ENCODE peak calls at places on chromosomes 11 and 22, in nine cellular contexts. One of them, this sample, is unnamed.
A peak's percentile ranks its signal among the peaks of the same experiment; 100 is the strongest.

GRCh38 chr22:24810043-24810749 is 4.2 kb downstream of the SGSM1 start:
- DNase-seq in heart right ventricle: no peak
- DNase-seq in mesendoderm: peak; percentile 71
- DNase-seq in thoracic aorta: peak; percentile 44
- DNase-seq in neuronal stem cell: peak; percentile 66
- DNase-seq in SK-N-SH: peak; percentile 73
- DNase-seq in mucosa of descending colon: no peak
- DNase-seq in upper lobe of right lung: no peak
- DNase-seq in adrenal gland: peak; percentile 17
- DNase-seq in this sample: no peak

GRCh38 chr11:67368621-67369020 is 4.8 kb downstream of the CLCF1 start:
- DNase-seq in mucosa of descending colon: no peak
- DNase-seq in mesendoderm: no peak
- DNase-seq in neuronal stem cell: no peak
- DNase-seq in SK-N-SH: no peak
- DNase-seq in thoracic aorta: no peak
- DNase-seq in adrenal gland: no peak
- DNase-seq in heart right ventricle: no peak
- DNase-seq in upper lobe of right lung: no peak
- DNase-seq in this sample: no peak

GRCh38 chr11:97516688-97517087 is 1126.9 kb downstream of the JRKL start:
- DNase-seq in mucosa of descending colon: no peak
- DNase-seq in SK-N-SH: peak; percentile 5
- DNase-seq in neuronal stem cell: no peak
- DNase-seq in mesendoderm: no peak
- DNase-seq in adrenal gland: no peak
- DNase-seq in heart right ventricle: no peak
- DNase-seq in thoracic aorta: no peak
- DNase-seq in upper lobe of right lung: no peak
- DNase-seq in this sample: no peak

GRCh38 chr22:35593885-35594470 is 23.2 kb downstream of the MB start:
- DNase-seq in upper lobe of right lung: no peak
- DNase-seq in mucosa of descending colon: no peak
- DNase-seq in heart right ventricle: no peak
- DNase-seq in neuronal stem cell: no peak
- DNase-seq in SK-N-SH: no peak
- DNase-seq in mesendoderm: no peak
- DNase-seq in adrenal gland: no peak
- DNase-seq in thoracic aorta: no peak
- DNase-seq in this sample: no peak

GRCh38 chr11:122559734-122560382 is 95.7 kb upstream of the UBASH3B start:
- DNase-seq in thoracic aorta: no peak
- DNase-seq in SK-N-SH: no peak
- DNase-seq in heart right ventricle: no peak
- DNase-seq in adrenal gland: no peak
- DNase-seq in mucosa of descending colon: no peak
- DNase-seq in neuronal stem cell: no peak
- DNase-seq in mesendoderm: peak; percentile 94
- DNase-seq in upper lobe of right lung: no peak
- DNase-seq in this sample: no peak

GRCh38 chr11:60783911-60784310 is 1.2 kb upstream of the MS4A10 start:
- DNase-seq in heart right ventricle: no peak
- DNase-seq in upper lobe of right lung: peak; percentile 25
- DNase-seq in thoracic aorta: no peak
- DNase-seq in adrenal gland: no peak
- DNase-seq in neuronal stem cell: no peak
- DNase-seq in SK-N-SH: no peak
- DNase-seq in mucosa of descending colon: no peak
- DNase-seq in mesendoderm: no peak
- DNase-seq in this sample: no peak

GRCh38 chr11:26088391-26088790 is 243.5 kb upstream of the ANO3 start:
- DNase-seq in heart right ventricle: no peak
- DNase-seq in upper lobe of right lung: no peak
- DNase-seq in neuronal stem cell: no peak
- DNase-seq in thoracic aorta: no peak
- DNase-seq in adrenal gland: no peak
- DNase-seq in mucosa of descending colon: no peak
- DNase-seq in mesendoderm: no peak
- DNase-seq in SK-N-SH: no peak
- DNase-seq in this sample: no peak

GRCh38 chr11:59102259-59102765 is 4.7 kb upstream of the FAM111B start:
- DNase-seq in heart right ventricle: peak; percentile 31
- DNase-seq in neuronal stem cell: peak; percentile 52
- DNase-seq in thoracic aorta: peak; percentile 5
- DNase-seq in upper lobe of right lung: peak; percentile 81
- DNase-seq in mesendoderm: peak; percentile 93
- DNase-seq in SK-N-SH: no peak
- DNase-seq in adrenal gland: peak; percentile 66
- DNase-seq in mucosa of descending colon: peak; percentile 79
- DNase-seq in this sample: peak; percentile 70

GRCh38 chr11:36249271-36249670 is 40.0 kb downstream of the COMMD9 start:
- DNase-seq in adrenal gland: no peak
- DNase-seq in heart right ventricle: no peak
- DNase-seq in neuronal stem cell: no peak
- DNase-seq in upper lobe of right lung: no peak
- DNase-seq in SK-N-SH: no peak
- DNase-seq in mesendoderm: no peak
- DNase-seq in thoracic aorta: no peak
- DNase-seq in mucosa of descending colon: no peak
- DNase-seq in this sample: no peak

GRCh38 chr11:43868852-43869567 is 11.6 kb upstream of the ALKBH3 start:
- DNase-seq in thoracic aorta: no peak
- DNase-seq in mesendoderm: no peak
- DNase-seq in upper lobe of right lung: no peak
- DNase-seq in heart right ventricle: no peak
- DNase-seq in SK-N-SH: no peak
- DNase-seq in mucosa of descending colon: no peak
- DNase-seq in adrenal gland: no peak
- DNase-seq in neuronal stem cell: no peak
- DNase-seq in this sample: peak; percentile 46

GRCh38 chr22:20584872-20585639 is 77.6 kb downstream of the MED15 start:
- DNase-seq in mesendoderm: no peak
- DNase-seq in heart right ventricle: no peak
- DNase-seq in thoracic aorta: no peak
- DNase-seq in neuronal stem cell: no peak
- DNase-seq in mucosa of descending colon: no peak
- DNase-seq in adrenal gland: no peak
- DNase-seq in SK-N-SH: peak; percentile 88
- DNase-seq in upper lobe of right lung: no peak
- DNase-seq in this sample: no peak

GRCh38 chr11:88806410-88806809 is 259.4 kb downstream of the GRM5 start:
- DNase-seq in mesendoderm: no peak
- DNase-seq in thoracic aorta: no peak
- DNase-seq in SK-N-SH: no peak
- DNase-seq in heart right ventricle: no peak
- DNase-seq in mucosa of descending colon: no peak
- DNase-seq in upper lobe of right lung: no peak
- DNase-seq in neuronal stem cell: no peak
- DNase-seq in adrenal gland: no peak
- DNase-seq in this sample: no peak

GRCh38 chr11:100753144-100753543 is 66.1 kb downstream of the ARHGAP42 start:
- DNase-seq in heart right ventricle: no peak
- DNase-seq in SK-N-SH: no peak
- DNase-seq in mesendoderm: peak; percentile 96
- DNase-seq in neuronal stem cell: no peak
- DNase-seq in thoracic aorta: no peak
- DNase-seq in upper lobe of right lung: no peak
- DNase-seq in mucosa of descending colon: no peak
- DNase-seq in adrenal gland: no peak
- DNase-seq in this sample: no peak

GRCh38 chr11:20061766-20062165 is 98.5 kb downstream of the DBX1 start:
- DNase-seq in SK-N-SH: no peak
- DNase-seq in neuronal stem cell: no peak
- DNase-seq in upper lobe of right lung: no peak
- DNase-seq in adrenal gland: no peak
- DNase-seq in mesendoderm: no peak
- DNase-seq in thoracic aorta: no peak
- DNase-seq in mucosa of descending colon: no peak
- DNase-seq in heart right ventricle: no peak
- DNase-seq in this sample: no peak

GRCh38 chr11:20060180-20060579 is 100.1 kb downstream of the DBX1 start:
- DNase-seq in upper lobe of right lung: no peak
- DNase-seq in SK-N-SH: no peak
- DNase-seq in neuronal stem cell: no peak
- DNase-seq in thoracic aorta: no peak
- DNase-seq in heart right ventricle: no peak
- DNase-seq in mesendoderm: no peak
- DNase-seq in mucosa of descending colon: no peak
- DNase-seq in adrenal gland: no peak
- DNase-seq in this sample: no peak

GRCh38 chr11:20060647-20061205 is 99.5 kb downstream of the DBX1 start:
- DNase-seq in adrenal gland: no peak
- DNase-seq in mucosa of descending colon: no peak
- DNase-seq in SK-N-SH: no peak
- DNase-seq in thoracic aorta: no peak
- DNase-seq in neuronal stem cell: no peak
- DNase-seq in mesendoderm: no peak
- DNase-seq in upper lobe of right lung: no peak
- DNase-seq in heart right ventricle: no peak
- DNase-seq in this sample: no peak

GRCh38 chr11:20058749-20059458 is 101.4 kb downstream of the DBX1 start:
- DNase-seq in upper lobe of right lung: no peak
- DNase-seq in mesendoderm: no peak
- DNase-seq in neuronal stem cell: no peak
- DNase-seq in heart right ventricle: no peak
- DNase-seq in adrenal gland: no peak
- DNase-seq in SK-N-SH: no peak
- DNase-seq in thoracic aorta: no peak
- DNase-seq in mucosa of descending colon: no peak
- DNase-seq in this sample: no peak

GRCh38 chr11:20059587-20060021 is 100.7 kb downstream of the DBX1 start:
- DNase-seq in mesendoderm: no peak
- DNase-seq in upper lobe of right lung: no peak
- DNase-seq in mucosa of descending colon: no peak
- DNase-seq in thoracic aorta: no peak
- DNase-seq in heart right ventricle: no peak
- DNase-seq in neuronal stem cell: no peak
- DNase-seq in adrenal gland: no peak
- DNase-seq in SK-N-SH: no peak
- DNase-seq in this sample: no peak
- H3K36me3 ChIP-seq in mesendoderm: peaks cover 17% of the 10 kb centered on the region
- H3K36me3 ChIP-seq in upper lobe of right lung: peaks cover 29% of the 10 kb centered on the region
- H3K36me3 ChIP-seq in mucosa of descending colon: no peaks in the 10 kb centered on the region
- H3K36me3 ChIP-seq in thoracic aorta: peaks cover 81% of the 10 kb centered on the region
- H3K36me3 ChIP-seq in heart right ventricle: peaks cover 36% of the 10 kb centered on the region
- H3K36me3 ChIP-seq in neuronal stem cell: peaks cover 69% of the 10 kb centered on the region
- H3K36me3 ChIP-seq in adrenal gland: peaks cover 7% of the 10 kb centered on the region
- H3K36me3 ChIP-seq in SK-N-SH: peaks cover 98% of the 10 kb centered on the region
- H3K36me3 ChIP-seq in this sample: peaks cover 28% of the 10 kb centered on the region

GRCh38 chr22:46007003-46007847 is 30.3 kb upstream of the WNT7B start:
- DNase-seq in upper lobe of right lung: peak; percentile 88
- DNase-seq in mesendoderm: no peak
- DNase-seq in adrenal gland: peak; percentile 78
- DNase-seq in thoracic aorta: no peak
- DNase-seq in SK-N-SH: peak; percentile 48
- DNase-seq in neuronal stem cell: no peak
- DNase-seq in mucosa of descending colon: peak; percentile 58
- DNase-seq in heart right ventricle: peak; percentile 69
- DNase-seq in this sample: peak; percentile 87
- H3K4me3 ChIP-seq in upper lobe of right lung: peak overlapping the region; percentile 21
- H3K4me3 ChIP-seq in mesendoderm: no peak overlapping the region
- H3K4me3 ChIP-seq in adrenal gland: no peak overlapping the region
- H3K4me3 ChIP-seq in thoracic aorta: peak overlapping the region; percentile 54
- H3K4me3 ChIP-seq in SK-N-SH: peak overlapping the region; percentile 13
- H3K4me3 ChIP-seq in neuronal stem cell: no peak overlapping the region
- H3K4me3 ChIP-seq in mucosa of descending colon: no peak overlapping the region
- H3K4me3 ChIP-seq in heart right ventricle: peak overlapping the region; percentile 26
- H3K4me3 ChIP-seq in this sample: peak overlapping the region; percentile 35

GRCh38 chr22:30017824-30018223 is 62.4 kb upstream of the HORMAD2 start:
- DNase-seq in heart right ventricle: no peak
- DNase-seq in adrenal gland: no peak
- DNase-seq in thoracic aorta: no peak
- DNase-seq in mucosa of descending colon: no peak
- DNase-seq in upper lobe of right lung: no peak
- DNase-seq in neuronal stem cell: no peak
- DNase-seq in SK-N-SH: no peak
- DNase-seq in mesendoderm: no peak
- DNase-seq in this sample: no peak

GRCh38 chr22:30021881-30022619 is 58.2 kb upstream of the HORMAD2 start:
- DNase-seq in adrenal gland: no peak
- DNase-seq in SK-N-SH: peak; percentile 42
- DNase-seq in thoracic aorta: no peak
- DNase-seq in neuronal stem cell: no peak
- DNase-seq in mucosa of descending colon: no peak
- DNase-seq in heart right ventricle: peak; percentile 25
- DNase-seq in mesendoderm: no peak
- DNase-seq in upper lobe of right lung: no peak
- DNase-seq in this sample: no peak

GRCh38 chr22:30021338-30021737 is 58.9 kb upstream of the HORMAD2 start:
- DNase-seq in upper lobe of right lung: no peak
- DNase-seq in thoracic aorta: no peak
- DNase-seq in SK-N-SH: no peak
- DNase-seq in mucosa of descending colon: no peak
- DNase-seq in neuronal stem cell: no peak
- DNase-seq in mesendoderm: no peak
- DNase-seq in heart right ventricle: no peak
- DNase-seq in adrenal gland: no peak
- DNase-seq in this sample: peak; percentile 63

GRCh38 chr22:30023099-30023498 is 57.2 kb upstream of the HORMAD2 start:
- DNase-seq in mucosa of descending colon: no peak
- DNase-seq in upper lobe of right lung: no peak
- DNase-seq in adrenal gland: no peak
- DNase-seq in heart right ventricle: no peak
- DNase-seq in SK-N-SH: no peak
- DNase-seq in thoracic aorta: no peak
- DNase-seq in neuronal stem cell: no peak
- DNase-seq in mesendoderm: no peak
- DNase-seq in this sample: no peak

GRCh38 chr22:30020511-30020910 is 59.8 kb upstream of the HORMAD2 start:
- DNase-seq in neuronal stem cell: no peak
- DNase-seq in adrenal gland: no peak
- DNase-seq in mesendoderm: no peak
- DNase-seq in heart right ventricle: no peak
- DNase-seq in thoracic aorta: no peak
- DNase-seq in upper lobe of right lung: no peak
- DNase-seq in mucosa of descending colon: no peak
- DNase-seq in SK-N-SH: no peak
- DNase-seq in this sample: no peak
- H3K36me3 ChIP-seq in neuronal stem cell: peaks cover 98% of the 10 kb centered on the region
- H3K36me3 ChIP-seq in adrenal gland: peaks cover 100% of the 10 kb centered on the region
- H3K36me3 ChIP-seq in mesendoderm: peaks cover 22% of the 10 kb centered on the region
- H3K36me3 ChIP-seq in heart right ventricle: peaks cover 100% of the 10 kb centered on the region
- H3K36me3 ChIP-seq in thoracic aorta: peaks cover 94% of the 10 kb centered on the region
- H3K36me3 ChIP-seq in upper lobe of right lung: peaks cover 100% of the 10 kb centered on the region
- H3K36me3 ChIP-seq in mucosa of descending colon: peaks cover 10% of the 10 kb centered on the region
- H3K36me3 ChIP-seq in SK-N-SH: peaks cover 47% of the 10 kb centered on the region
- H3K36me3 ChIP-seq in this sample: peaks cover 96% of the 10 kb centered on the region

DNA sequence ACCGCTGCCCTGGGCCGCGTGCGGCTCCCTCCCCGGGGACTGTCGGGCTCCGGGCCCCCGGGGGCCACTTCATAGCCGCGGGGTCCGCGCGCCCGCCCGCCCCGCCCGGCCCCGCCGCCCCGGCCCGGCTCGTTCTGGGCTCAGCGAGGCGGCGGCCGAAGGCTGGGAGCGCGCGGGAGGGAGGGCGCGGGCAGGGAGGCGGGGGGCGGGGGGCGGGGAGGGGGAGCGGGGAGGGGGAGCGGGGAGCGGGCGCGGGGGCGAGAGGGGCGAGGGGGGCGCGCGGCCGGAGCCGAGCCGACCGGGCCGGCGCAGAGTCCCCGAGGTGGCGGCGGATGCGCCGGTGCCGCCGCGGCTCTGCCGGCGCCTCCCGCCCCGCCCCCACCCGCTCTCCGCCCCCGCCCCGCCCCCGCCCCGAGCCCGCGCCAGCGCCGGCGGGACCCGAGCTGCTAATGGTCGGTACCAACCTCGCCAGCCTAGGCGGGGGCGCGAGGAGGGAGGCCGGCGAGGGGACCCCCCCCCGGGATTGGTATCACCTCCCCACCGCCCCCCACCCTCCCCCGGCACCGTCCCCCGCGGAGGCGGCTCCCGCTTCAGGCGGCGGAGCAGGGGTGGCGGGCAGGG is at the start of gene B3GAT1:
- DNase-seq in upper lobe of right lung: no peak
- DNase-seq in adrenal gland: no peak
- DNase-seq in neuronal stem cell: no peak
- DNase-seq in SK-N-SH: peak; percentile 86
- DNase-seq in thoracic aorta: no peak
- DNase-seq in mucosa of descending colon: no peak
- DNase-seq in heart right ventricle: no peak
- DNase-seq in mesendoderm: no peak
- DNase-seq in this sample: no peak
- H3K4me3 ChIP-seq in upper lobe of right lung: peak within 1 kb of the TSS; percentile 45
- H3K4me3 ChIP-seq in adrenal gland: peak within 1 kb of the TSS; percentile 42
- H3K4me3 ChIP-seq in neuronal stem cell: peak within 1 kb of the TSS; percentile 94
- H3K4me3 ChIP-seq in SK-N-SH: peak within 1 kb of the TSS; percentile 51
- H3K4me3 ChIP-seq in thoracic aorta: peak within 1 kb of the TSS; percentile 67
- H3K4me3 ChIP-seq in mucosa of descending colon: no peak within 1 kb of the TSS
- H3K4me3 ChIP-seq in heart right ventricle: peak within 1 kb of the TSS; percentile 42
- H3K4me3 ChIP-seq in mesendoderm: peak within 1 kb of the TSS; percentile 54
- H3K4me3 ChIP-seq in this sample: peak within 1 kb of the TSS; percentile 10

This sample was measured in upper lobe of left lung.